ENCODE peak calls at places on chromosomes 7 and 10, in ten cellular contexts. One of them, this sample, is unnamed. For H3K4me1, the result is how much of the 10 kb centered on the place peaks cover.

GRCh38 chr7:156493942-156494341 is 146.6 kb upstream of the RNF32 start:
- DNase-seq in uterus: no peak
- DNase-seq in CD8-positive, alpha-beta T cell: no peak
- DNase-seq in breast epithelium: no peak
- DNase-seq in tibial artery: no peak
- DNase-seq in A549: no peak
- DNase-seq in endodermal cell: no peak
- DNase-seq in ovary: no peak
- DNase-seq in Peyer's patch: no peak
- DNase-seq in K562: no peak
- DNase-seq in this sample: no peak

GRCh38 chr10:32210306-32211045 is 136.5 kb downstream of the EPC1 start:
- DNase-seq in uterus: no peak
- DNase-seq in CD8-positive, alpha-beta T cell: no peak
- DNase-seq in breast epithelium: no peak
- DNase-seq in tibial artery: no peak
- DNase-seq in A549: peak
- DNase-seq in endodermal cell: peak
- DNase-seq in ovary: no peak
- DNase-seq in Peyer's patch: no peak
- DNase-seq in K562: peak
- DNase-seq in this sample: no peak

GRCh38 chr10:109966961-109967738 is 40.6 kb upstream of the ADD3 start:
- DNase-seq in uterus: no peak
- DNase-seq in CD8-positive, alpha-beta T cell: no peak
- DNase-seq in breast epithelium: no peak
- DNase-seq in tibial artery: no peak
- DNase-seq in A549: peak
- DNase-seq in endodermal cell: peak
- DNase-seq in ovary: no peak
- DNase-seq in Peyer's patch: no peak
- DNase-seq in K562: no peak
- DNase-seq in this sample: no peak

GRCh38 chr10:91683976-91684375 is 51.1 kb upstream of the PPP1R3C start:
- DNase-seq in uterus: no peak
- DNase-seq in CD8-positive, alpha-beta T cell: no peak
- DNase-seq in breast epithelium: no peak
- DNase-seq in tibial artery: no peak
- DNase-seq in A549: peak
- DNase-seq in endodermal cell: no peak
- DNase-seq in ovary: no peak
- DNase-seq in Peyer's patch: no peak
- DNase-seq in K562: no peak
- DNase-seq in this sample: no peak

GRCh38 chr10:91198781-91199180 is 21.7 kb upstream of the PCGF5 start:
- DNase-seq in uterus: no peak
- DNase-seq in CD8-positive, alpha-beta T cell: no peak
- DNase-seq in breast epithelium: no peak
- DNase-seq in tibial artery: no peak
- DNase-seq in A549: no peak
- DNase-seq in endodermal cell: no peak
- DNase-seq in ovary: no peak
- DNase-seq in Peyer's patch: no peak
- DNase-seq in K562: no peak
- DNase-seq in this sample: no peak

GRCh38 chr10:127496045-127496444 is 53.1 kb upstream of the NPS start:
- DNase-seq in uterus: no peak
- DNase-seq in CD8-positive, alpha-beta T cell: no peak
- DNase-seq in breast epithelium: no peak
- DNase-seq in tibial artery: no peak
- DNase-seq in A549: no peak
- DNase-seq in endodermal cell: no peak
- DNase-seq in ovary: no peak
- DNase-seq in Peyer's patch: no peak
- DNase-seq in K562: no peak
- DNase-seq in this sample: no peak

GRCh38 chr7:28086198-28086597 is 94.4 kb downstream of the JAZF1 start:
- DNase-seq in uterus: no peak
- DNase-seq in CD8-positive, alpha-beta T cell: no peak
- DNase-seq in breast epithelium: no peak
- DNase-seq in tibial artery: no peak
- DNase-seq in A549: no peak
- DNase-seq in endodermal cell: no peak
- DNase-seq in ovary: no peak
- DNase-seq in Peyer's patch: no peak
- DNase-seq in K562: no peak
- DNase-seq in this sample: no peak

GRCh38 chr10:26217396-26218105 is 977 bp downstream of the GAD2 start:
- DNase-seq in uterus: no peak
- DNase-seq in CD8-positive, alpha-beta T cell: no peak
- DNase-seq in breast epithelium: no peak
- DNase-seq in tibial artery: no peak
- DNase-seq in A549: no peak
- DNase-seq in endodermal cell: peak
- DNase-seq in ovary: no peak
- DNase-seq in Peyer's patch: no peak
- DNase-seq in K562: no peak
- DNase-seq in this sample: no peak

GRCh38 chr10:124081547-124082140 is 11.8 kb downstream of the CHST15 start:
- DNase-seq in uterus: no peak
- DNase-seq in CD8-positive, alpha-beta T cell: no peak
- DNase-seq in breast epithelium: no peak
- DNase-seq in tibial artery: no peak
- DNase-seq in A549: no peak
- DNase-seq in endodermal cell: no peak
- DNase-seq in ovary: no peak
- DNase-seq in Peyer's patch: no peak
- DNase-seq in K562: no peak
- DNase-seq in this sample: no peak

GRCh38 chr10:6601224-6601805 is 21.2 kb upstream of the PRKCQ start:
- DNase-seq in uterus: no peak
- DNase-seq in CD8-positive, alpha-beta T cell: peak
- DNase-seq in breast epithelium: no peak
- DNase-seq in tibial artery: no peak
- DNase-seq in A549: no peak
- DNase-seq in endodermal cell: no peak
- DNase-seq in ovary: no peak
- DNase-seq in Peyer's patch: no peak
- DNase-seq in K562: no peak
- DNase-seq in this sample: no peak

GRCh38 chr7:100974021-100974420 is 4.7 kb downstream of the MUC12 start:
- DNase-seq in uterus: no peak
- DNase-seq in CD8-positive, alpha-beta T cell: no peak
- DNase-seq in breast epithelium: no peak
- DNase-seq in tibial artery: no peak
- DNase-seq in A549: peak
- DNase-seq in endodermal cell: no peak
- DNase-seq in ovary: no peak
- DNase-seq in Peyer's patch: no peak
- DNase-seq in K562: no peak
- DNase-seq in this sample: no peak

GRCh38 chr10:93818086-93818485 is 60.4 kb downstream of the LGI1 start:
- DNase-seq in uterus: no peak
- DNase-seq in CD8-positive, alpha-beta T cell: no peak
- DNase-seq in breast epithelium: no peak
- DNase-seq in tibial artery: no peak
- DNase-seq in A549: no peak
- DNase-seq in endodermal cell: no peak
- DNase-seq in ovary: no peak
- DNase-seq in Peyer's patch: no peak
- DNase-seq in K562: no peak
- DNase-seq in this sample: no peak

GRCh38 chr10:119386666-119387065 is 155.9 kb downstream of the RGS10 start:
- DNase-seq in uterus: no peak
- DNase-seq in CD8-positive, alpha-beta T cell: no peak
- DNase-seq in breast epithelium: no peak
- DNase-seq in tibial artery: no peak
- DNase-seq in A549: no peak
- DNase-seq in endodermal cell: no peak
- DNase-seq in ovary: no peak
- DNase-seq in Peyer's patch: no peak
- DNase-seq in K562: no peak
- DNase-seq in this sample: no peak

GRCh38 chr10:14565199-14565598 is 209.5 kb downstream of the FAM107B start:
- DNase-seq in uterus: no peak
- DNase-seq in CD8-positive, alpha-beta T cell: no peak
- DNase-seq in breast epithelium: no peak
- DNase-seq in tibial artery: no peak
- DNase-seq in A549: no peak
- DNase-seq in endodermal cell: no peak
- DNase-seq in ovary: no peak
- DNase-seq in Peyer's patch: peak
- DNase-seq in K562: no peak
- DNase-seq in this sample: no peak

GRCh38 chr10:5958077-5958476 is 19.3 kb downstream of the IL15RA start:
- DNase-seq in uterus: no peak
- DNase-seq in CD8-positive, alpha-beta T cell: no peak
- DNase-seq in breast epithelium: no peak
- DNase-seq in tibial artery: no peak
- DNase-seq in A549: no peak
- DNase-seq in endodermal cell: peak
- DNase-seq in ovary: no peak
- DNase-seq in Peyer's patch: no peak
- DNase-seq in K562: no peak
- DNase-seq in this sample: no peak

GRCh38 chr10:101709359-101710063 is 14.5 kb upstream of the FBXW4 start:
- DNase-seq in uterus: no peak
- DNase-seq in CD8-positive, alpha-beta T cell: no peak
- DNase-seq in breast epithelium: no peak
- DNase-seq in tibial artery: no peak
- DNase-seq in A549: no peak
- DNase-seq in endodermal cell: no peak
- DNase-seq in ovary: no peak
- DNase-seq in Peyer's patch: no peak
- DNase-seq in K562: no peak
- DNase-seq in this sample: no peak
- H3K4me3 ChIP-seq in uterus: no peak
- H3K4me3 ChIP-seq in CD8-positive, alpha-beta T cell: no peak
- H3K4me3 ChIP-seq in breast epithelium: no peak
- H3K4me3 ChIP-seq in tibial artery: no peak
- H3K4me3 ChIP-seq in A549: no peak
- H3K4me3 ChIP-seq in endodermal cell: no peak
- H3K4me3 ChIP-seq in ovary: no peak
- H3K4me3 ChIP-seq in Peyer's patch: no peak
- H3K4me3 ChIP-seq in K562: no peak
- H3K4me3 ChIP-seq in this sample: no peak

DNA sequence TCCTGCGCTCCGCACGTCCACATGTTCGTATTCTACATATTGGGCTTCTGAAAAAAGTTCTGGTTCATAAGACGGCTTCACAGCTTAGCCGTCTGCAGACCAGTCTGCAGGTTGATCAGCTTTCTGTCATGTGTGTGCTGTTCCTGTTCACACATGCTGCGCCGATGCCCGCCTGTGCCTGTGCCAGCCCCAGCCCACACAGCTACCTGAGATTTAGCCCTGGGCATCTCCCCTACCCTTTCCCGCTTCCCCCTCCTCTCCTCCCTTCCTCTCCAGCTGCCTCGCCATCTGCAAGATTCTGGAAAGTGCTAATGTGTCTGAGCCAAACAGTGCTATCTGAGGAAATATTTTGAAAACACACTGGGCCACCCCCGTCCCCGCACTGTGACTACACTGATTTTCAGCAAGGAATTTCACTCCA is 7.1 kb downstream of the CHST3 start:
- DNase-seq in uterus: no peak
- DNase-seq in CD8-positive, alpha-beta T cell: no peak
- DNase-seq in breast epithelium: no peak
- DNase-seq in tibial artery: no peak
- DNase-seq in A549: no peak
- DNase-seq in endodermal cell: no peak
- DNase-seq in ovary: no peak
- DNase-seq in Peyer's patch: no peak
- DNase-seq in K562: no peak
- DNase-seq in this sample: no peak
- H3K4me1 ChIP-seq in uterus: under half
- H3K4me1 ChIP-seq in CD8-positive, alpha-beta T cell: under half
- H3K4me1 ChIP-seq in breast epithelium: under half
- H3K4me1 ChIP-seq in tibial artery: half or more
- H3K4me1 ChIP-seq in A549: half or more
- H3K4me1 ChIP-seq in endodermal cell: under half
- H3K4me1 ChIP-seq in ovary: half or more
- H3K4me1 ChIP-seq in Peyer's patch: under half
- H3K4me1 ChIP-seq in K562: under half
- H3K4me1 ChIP-seq in this sample: under half

DNA sequence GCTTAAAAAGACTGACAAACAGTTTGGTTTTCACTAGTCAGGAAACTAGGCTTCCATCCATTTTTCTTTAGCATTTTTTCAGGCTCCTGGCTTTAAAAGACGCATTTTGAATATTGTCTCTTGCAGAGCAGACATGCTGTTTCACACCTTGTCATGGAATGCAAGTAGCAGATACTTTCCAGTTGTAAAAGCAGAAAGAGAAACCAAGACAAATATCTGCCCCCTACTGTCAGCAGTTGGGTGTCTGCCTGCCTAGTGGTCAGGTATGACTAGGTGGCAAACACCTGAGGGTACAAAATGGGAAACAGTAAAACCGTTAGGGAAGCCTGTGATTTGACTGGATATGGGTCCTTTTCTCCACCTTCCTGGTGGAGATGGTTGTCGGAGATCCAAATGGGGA is 139.8 kb downstream of the CCDC71L start:
- DNase-seq in uterus: no peak
- DNase-seq in CD8-positive, alpha-beta T cell: no peak
- DNase-seq in breast epithelium: no peak
- DNase-seq in tibial artery: no peak
- DNase-seq in A549: no peak
- DNase-seq in endodermal cell: peak
- DNase-seq in ovary: no peak
- DNase-seq in Peyer's patch: no peak
- DNase-seq in K562: peak
- DNase-seq in this sample: no peak
- TF ChIP-seq CTCF in uterus: no peak
- TF ChIP-seq CTCF in CD8-positive, alpha-beta T cell: no peak
- TF ChIP-seq CTCF in breast epithelium: no peak
- TF ChIP-seq CTCF in tibial artery: no peak
- TF ChIP-seq CTCF in A549: no peak
- TF ChIP-seq CTCF in endodermal cell: peak
- TF ChIP-seq CTCF in ovary: no peak
- TF ChIP-seq CTCF in Peyer's patch: no peak
- TF ChIP-seq CTCF in K562: peak
- TF ChIP-seq CTCF in this sample: no peak

GRCh38 chr7:34675749-34676374 is 17.8 kb downstream of the NPSR1 start:
- DNase-seq in uterus: no peak
- DNase-seq in CD8-positive, alpha-beta T cell: no peak
- DNase-seq in breast epithelium: no peak
- DNase-seq in tibial artery: no peak
- DNase-seq in A549: peak
- DNase-seq in endodermal cell: peak
- DNase-seq in ovary: no peak
- DNase-seq in Peyer's patch: no peak
- DNase-seq in K562: peak
- DNase-seq in this sample: no peak

GRCh38 chr7:34677491-34677890 is 19.5 kb downstream of the NPSR1 start:
- DNase-seq in uterus: no peak
- DNase-seq in CD8-positive, alpha-beta T cell: no peak
- DNase-seq in breast epithelium: no peak
- DNase-seq in tibial artery: no peak
- DNase-seq in A549: no peak
- DNase-seq in endodermal cell: no peak
- DNase-seq in ovary: no peak
- DNase-seq in Peyer's patch: no peak
- DNase-seq in K562: no peak
- DNase-seq in this sample: no peak

GRCh38 chr7:34673066-34673465 is 15.0 kb downstream of the NPSR1 start:
- DNase-seq in uterus: no peak
- DNase-seq in CD8-positive, alpha-beta T cell: no peak
- DNase-seq in breast epithelium: no peak
- DNase-seq in tibial artery: no peak
- DNase-seq in A549: no peak
- DNase-seq in endodermal cell: no peak
- DNase-seq in ovary: no peak
- DNase-seq in Peyer's patch: no peak
- DNase-seq in K562: no peak
- DNase-seq in this sample: no peak

GRCh38 chr7:34672430-34672829 is 14.4 kb downstream of the NPSR1 start:
- DNase-seq in uterus: no peak
- DNase-seq in CD8-positive, alpha-beta T cell: no peak
- DNase-seq in breast epithelium: no peak
- DNase-seq in tibial artery: no peak
- DNase-seq in A549: no peak
- DNase-seq in endodermal cell: no peak
- DNase-seq in ovary: no peak
- DNase-seq in Peyer's patch: no peak
- DNase-seq in K562: no peak
- DNase-seq in this sample: no peak
- H3K4me3 ChIP-seq in uterus: no peak
- H3K4me3 ChIP-seq in CD8-positive, alpha-beta T cell: no peak
- H3K4me3 ChIP-seq in breast epithelium: no peak
- H3K4me3 ChIP-seq in tibial artery: no peak
- H3K4me3 ChIP-seq in A549: no peak
- H3K4me3 ChIP-seq in endodermal cell: no peak
- H3K4me3 ChIP-seq in ovary: no peak
- H3K4me3 ChIP-seq in Peyer's patch: no peak
- H3K4me3 ChIP-seq in K562: no peak
- H3K4me3 ChIP-seq in this sample: no peak